ENCODE peak calls at places on chromosomes 2 and 18, in nine cellular contexts. H, D, V, B, L, Y, S, I and R are unnamed samples.

GRCh38 chr2:72109904-72110303 is 37.8 kb downstream of the CYP26B1 start:
- DNase-seq in Y (no peak), L (peak), B (no peak), H (no peak), V (no peak), I (no peak), D (no peak), S (no peak), R (no peak)

GRCh38 chr2:98027955-98028593 is 32.3 kb upstream of the TMEM131 start:
- DNase-seq in S (no peak), H (no peak), L (no peak), I (no peak), V (no peak), B (no peak), D (peak), Y (peak), R (no peak)

GRCh38 chr18:2958819-2959298 is 54.1 kb downstream of the LPIN2 start:
- DNase-seq in Y (no peak), S (no peak), B (no peak), D (peak), V (no peak), L (peak), I (no peak), H (no peak), R (no peak)

GRCh38 chr2:61950571-61951315 is 45.3 kb downstream of the COMMD1 start:
- DNase-seq in D (no peak), V (no peak), S (no peak), L (no peak), I (no peak), H (no peak), Y (no peak), B (no peak), R (no peak)

GRCh38 chr2:36701391-36701795 is 4.9 kb downstream of the VIT start:
- DNase-seq in V (no peak), H (no peak), I (no peak), Y (no peak), S (no peak), L (no peak), B (no peak), D (no peak), R (no peak)

GRCh38 chr2:154992826-154993225 is 294.3 kb downstream of the KCNJ3 start:
- DNase-seq in D (no peak), B (no peak), H (no peak), S (no peak), V (no peak), Y (no peak), L (no peak), I (no peak), R (no peak)

GRCh38 chr2:176187306-176188217 is 906 bp upstream of the HOXD1 start:
- DNase-seq in H (no peak), L (no peak), Y (no peak), S (no peak), I (no peak), V (no peak), B (no peak), D (no peak), R (no peak)

GRCh38 chr2:95282458-95282857 is 8.2 kb downstream of the PROM2 start:
- DNase-seq in B (no peak), S (no peak), Y (no peak), I (no peak), V (no peak), H (no peak), D (no peak), L (no peak), R (no peak)

GRCh38 chr2:129587426-129588064 is 391.9 kb upstream of the RAB6C start:
- DNase-seq in H (no peak), S (no peak), I (no peak), L (no peak), B (no peak), V (no peak), D (no peak), Y (no peak), R (no peak)